ENCODE peak calls at places on chromosomes 1 and 21, in ten cellular contexts. U is ovary, N is stomach, M is heart left ventricle, B is suprapubic skin, Z is tibial nerve, C is IMR-90, Y is adrenal gland, X is sigmoid colon, A is breast epithelium. Q is an unnamed sample.

GRCh38 chr1:52037402-52037814 is 3.8 kb upstream of the KTI12 start:
- DNase-seq in M (no peak), Y (no peak), C (peak; percentile 77), Z (no peak), B (no peak), A (no peak), U (no peak), X (no peak), N (no peak), Q (no peak)

GRCh38 chr1:49728377-49728776 is 295.4 kb downstream of the AGBL4 start:
- DNase-seq in Z (no peak), A (no peak), X (no peak), N (no peak), U (no peak), B (no peak), Y (no peak), M (no peak), C (no peak), Q (no peak)

GRCh38 chr1:200180821-200181220 is 153.3 kb downstream of the NR5A2 start:
- DNase-seq in Y (peak; percentile 70), U (no peak), B (no peak), N (no peak), M (no peak), Z (no peak), C (peak; percentile 59), A (no peak), X (no peak), Q (no peak)

GRCh38 chr1:33354707-33355276 is 33.9 kb upstream of the A3GALT2 start:
- DNase-seq in C (no peak), U (no peak), A (no peak), N (no peak), B (peak; percentile 55), M (no peak), X (no peak), Z (no peak), Y (no peak), Q (no peak)

GRCh38 chr1:205610036-205610435 is 21.8 kb downstream of the ELK4 start:
- DNase-seq in X (no peak), Z (no peak), B (no peak), A (no peak), M (no peak), C (peak; percentile 72), Y (no peak), N (no peak), U (no peak), Q (no peak)

GRCh38 chr1:245751111-245751510 is 596.3 kb downstream of the KIF26B start:
- DNase-seq in B (no peak), Z (no peak), N (no peak), X (no peak), A (no peak), U (no peak), M (no peak), Y (no peak), C (peak; percentile 59), Q (no peak)

GRCh38 chr1:223714849-223715709 is 2.7 kb downstream of the CAPN2 start:
- DNase-seq in C (peak; percentile 96), M (no peak), A (no peak), X (no peak), Y (peak; percentile 85), U (no peak), N (no peak), Z (no peak), B (no peak), Q (no peak)

GRCh38 chr1:202708456-202709275 is 1.6 kb downstream of the SYT2 start:
- DNase-seq in C (no peak), U (no peak), X (peak; percentile 42), A (no peak), Y (no peak), M (no peak), Z (no peak), B (no peak), N (no peak), Q (peak; percentile 76)

GRCh38 chr1:231021540-231022031 is 18.5 kb downstream of the FAM89A start:
- DNase-seq in Z (no peak), U (no peak), N (no peak), B (no peak), C (peak; percentile 46), A (no peak), X (no peak), Y (no peak), M (no peak), Q (peak; percentile 53)

GRCh38 chr1:91404151-91405012 is at the start of gene HFM1:
- DNase-seq in X (peak; percentile 92), C (peak; percentile 69), Y (peak; percentile 85), Z (peak; percentile 37), B (peak; percentile 82), N (peak; percentile 43), A (peak; percentile 46), U (peak; percentile 89), M (peak; percentile 90), Q (peak; percentile 93)

GRCh38 chr1:177228721-177229088 is 57.9 kb downstream of the BRINP2 start:
- DNase-seq in A (no peak), Y (peak; percentile 28), X (no peak), N (no peak), C (peak; percentile 50), B (no peak), U (no peak), M (no peak), Z (no peak), Q (no peak)

GRCh38 chr1:55277377-55278130 is 62.4 kb upstream of the USP24 start:
- DNase-seq in U (peak; percentile 83), N (peak; percentile 87), Y (peak; percentile 81), A (peak; percentile 59), B (peak; percentile 91), Z (peak; percentile 90), C (peak; percentile 78), X (peak; percentile 90), M (peak; percentile 88), Q (peak; percentile 95)

GRCh38 chr1:61077676-61078521 is 4.5 kb upstream of the NFIA start:
- DNase-seq in Y (peak; percentile 97), A (peak; percentile 87), M (peak; percentile 90), B (peak; percentile 96), Z (peak; percentile 97), N (peak; percentile 92), C (peak; percentile 100), U (peak; percentile 84), X (peak; percentile 95), Q (peak; percentile 96)

GRCh38 chr1:4170953-4171352 is 270.9 kb upstream of the C1orf174 start:
- DNase-seq in Z (no peak), Y (no peak), X (peak; percentile 40), A (no peak), N (no peak), B (peak; percentile 63), U (no peak), M (no peak), C (no peak), Q (peak; percentile 62)

GRCh38 chr1:203505526-203506189 is 11.7 kb downstream of the OPTC start:
- DNase-seq in X (no peak), Y (no peak), B (no peak), N (no peak), M (no peak), U (no peak), Z (no peak), A (no peak), C (peak; percentile 12), Q (no peak)

GRCh38 chr1:159214149-159214760 is 9.6 kb downstream of the ACKR1 start:
- DNase-seq in N (peak; percentile 35), A (peak; percentile 25), C (peak; percentile 28), M (no peak), B (no peak), Y (peak; percentile 45), X (no peak), Z (peak; percentile 41), U (no peak), Q (no peak)

DNA sequence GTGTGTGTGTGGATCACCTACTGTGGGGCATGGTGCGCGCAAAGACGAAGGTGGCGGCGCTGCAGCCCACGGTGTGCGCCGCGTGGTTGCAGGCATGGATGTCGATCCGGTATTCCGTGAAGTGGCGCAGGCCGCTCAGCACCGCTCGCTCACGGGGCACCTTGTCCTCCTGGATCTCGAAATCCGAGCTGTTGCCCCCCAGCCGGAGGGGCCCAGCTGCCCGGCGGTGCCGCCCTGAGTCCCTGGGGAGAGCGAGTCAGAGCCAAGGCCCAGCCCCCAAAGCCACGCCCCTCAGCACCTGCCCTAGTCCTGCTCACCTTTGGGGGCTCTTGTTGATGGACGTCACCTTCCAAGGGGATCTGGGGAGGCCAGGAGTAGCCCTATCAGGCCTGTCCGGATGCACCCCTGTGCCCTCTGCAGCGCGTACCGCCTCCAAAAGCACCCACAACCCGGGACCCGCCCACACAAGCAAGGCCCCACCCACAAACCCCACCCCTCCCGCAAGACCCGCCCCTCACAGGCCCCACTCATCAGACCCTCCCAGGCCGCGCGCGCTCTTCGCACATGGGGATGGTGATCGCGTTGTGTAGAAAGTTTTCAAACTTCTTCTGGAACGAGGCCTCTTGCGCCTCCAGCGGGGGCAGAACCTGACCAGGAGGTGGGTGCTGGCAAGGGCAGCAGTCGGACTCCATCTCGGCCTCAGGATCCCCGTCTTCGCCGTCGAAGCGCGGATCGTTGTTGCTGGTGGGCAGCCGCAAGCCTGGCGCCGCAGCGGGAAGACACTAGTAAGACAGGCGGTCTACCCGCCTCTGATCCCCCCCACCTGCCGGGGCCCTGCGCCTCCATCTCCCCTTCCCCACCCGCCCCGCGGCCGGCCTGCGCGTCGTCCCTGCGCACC is 13.6 kb downstream of the INSRR start:
- DNase-seq in X (no peak), Y (no peak), M (no peak), U (no peak), A (no peak), B (no peak), Z (no peak), C (no peak), N (no peak), Q (no peak)
- TF ChIP-seq CTCF in X (no peak), Y (no peak), M (no peak), U (no peak), A (no peak), B (no peak), Z (no peak), C (no peak), N (no peak), Q (no peak)

GRCh38 chr1:41673806-41674205 is 189.3 kb upstream of the EDN2 start:
- DNase-seq in B (no peak), C (peak; percentile 17), M (no peak), N (no peak), Y (no peak), Z (no peak), U (no peak), X (no peak), A (no peak), Q (peak; percentile 84)
- H3K4me3 ChIP-seq in B (no peak overlapping the region), C (no peak overlapping the region), M (no peak overlapping the region), N (no peak overlapping the region), Y (no peak overlapping the region), Z (no peak overlapping the region), U (no peak overlapping the region), X (no peak overlapping the region), A (no peak overlapping the region), Q (no peak overlapping the region)

GRCh38 chr1:226406401-226406881 is 1.5 kb downstream of the PARP1 start:
- DNase-seq in Z (no peak), M (no peak), C (peak; percentile 41), X (no peak), N (no peak), B (no peak), U (no peak), Y (no peak), A (no peak), Q (peak; percentile 29)
- TF ChIP-seq POLR2A in Z (no peak), M (no peak), C (no peak), X (no peak), N (no peak), B (no peak), U (no peak), Y (no peak), A (no peak), Q (no peak)

DNA sequence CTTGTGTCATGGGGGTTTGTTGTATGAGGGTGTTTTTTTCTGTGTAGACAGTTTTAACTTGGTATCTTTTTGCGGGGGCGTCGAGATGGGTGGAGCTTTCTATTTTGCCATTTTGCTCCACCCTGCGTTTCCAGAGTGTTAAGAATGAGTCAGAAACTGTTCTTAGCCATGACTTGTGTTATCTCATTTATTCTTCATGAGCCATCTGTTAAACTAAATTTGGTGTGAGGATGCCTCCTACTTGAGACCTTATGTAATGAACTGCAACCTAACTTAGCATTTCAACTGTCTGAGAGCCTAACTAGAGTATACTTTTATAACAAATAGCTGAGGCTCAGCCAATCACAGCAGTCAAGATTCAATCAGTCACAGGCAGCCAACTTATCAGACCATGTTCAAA is 1873.5 kb downstream of the NCAM2 start:
- DNase-seq in Y (no peak), M (no peak), A (no peak), U (no peak), X (no peak), N (no peak), C (no peak), Z (no peak), B (no peak), Q (no peak)
- TF ChIP-seq CTCF in Y (no peak), M (no peak), A (no peak), U (no peak), X (no peak), N (no peak), C (no peak), Z (no peak), B (no peak), Q (no peak)

Q was measured in lower leg skin.